ENCODE peak calls at places on chromosomes 3 and 15, in four cellular contexts. One of them, this sample, is unnamed.

GRCh38 chr3:27715454-27715806 is 6.7 kb downstream of the EOMES start:
- DNase-seq in cardiac muscle cell: no peak
- DNase-seq in dorsolateral prefrontal cortex: no peak
- DNase-seq in substantia nigra: no peak
- DNase-seq in this sample: no peak

GRCh38 chr3:62874398-62875102 is 666 bp downstream of the CADPS start:
- DNase-seq in cardiac muscle cell: peak
- DNase-seq in dorsolateral prefrontal cortex: no peak
- DNase-seq in substantia nigra: peak
- DNase-seq in this sample: no peak

GRCh38 chr3:148500791-148501360 is 196.8 kb upstream of the AGTR1 start:
- DNase-seq in cardiac muscle cell: no peak
- DNase-seq in dorsolateral prefrontal cortex: no peak
- DNase-seq in substantia nigra: no peak
- DNase-seq in this sample: no peak

GRCh38 chr3:152405915-152406802 is 137.4 kb downstream of the MBNL1 start:
- DNase-seq in cardiac muscle cell: no peak
- DNase-seq in dorsolateral prefrontal cortex: no peak
- DNase-seq in substantia nigra: no peak
- DNase-seq in this sample: no peak

GRCh38 chr3:64878372-64878771 is 190.6 kb upstream of the ADAMTS9 start:
- DNase-seq in cardiac muscle cell: no peak
- DNase-seq in dorsolateral prefrontal cortex: no peak
- DNase-seq in substantia nigra: no peak
- DNase-seq in this sample: no peak

GRCh38 chr3:182331356-182331755 is 461.9 kb upstream of the ATP11B start:
- DNase-seq in cardiac muscle cell: no peak
- DNase-seq in dorsolateral prefrontal cortex: no peak
- DNase-seq in substantia nigra: no peak
- DNase-seq in this sample: peak

GRCh38 chr15:82081904-82082810 is 36.3 kb upstream of the MEX3B start:
- DNase-seq in cardiac muscle cell: no peak
- DNase-seq in dorsolateral prefrontal cortex: no peak
- DNase-seq in substantia nigra: no peak
- DNase-seq in this sample: no peak

GRCh38 chr15:35624881-35625280 is 78.9 kb upstream of the DPH6 start:
- DNase-seq in cardiac muscle cell: no peak
- DNase-seq in dorsolateral prefrontal cortex: no peak
- DNase-seq in substantia nigra: no peak
- DNase-seq in this sample: peak

GRCh38 chr3:44468572-44469520 is 8.6 kb downstream of the ZNF445 start:
- DNase-seq in cardiac muscle cell: no peak
- DNase-seq in dorsolateral prefrontal cortex: no peak
- DNase-seq in substantia nigra: no peak
- DNase-seq in this sample: no peak

GRCh38 chr3:111143-112069 is 85.2 kb upstream of the CHL1 start:
- DNase-seq in cardiac muscle cell: no peak
- DNase-seq in dorsolateral prefrontal cortex: no peak
- DNase-seq in substantia nigra: no peak
- DNase-seq in this sample: no peak

GRCh38 chr3:48069339-48069738 is 53.1 kb upstream of the MAP4 start:
- DNase-seq in cardiac muscle cell: no peak
- DNase-seq in dorsolateral prefrontal cortex: no peak
- DNase-seq in substantia nigra: no peak
- DNase-seq in this sample: no peak

GRCh38 chr3:127751782-127752181 is 70.5 kb downstream of the MGLL start:
- DNase-seq in cardiac muscle cell: no peak
- DNase-seq in dorsolateral prefrontal cortex: no peak
- DNase-seq in substantia nigra: no peak
- DNase-seq in this sample: no peak

GRCh38 chr15:62426387-62426956 is 261.4 kb upstream of the C2CD4B start:
- DNase-seq in cardiac muscle cell: no peak
- DNase-seq in dorsolateral prefrontal cortex: no peak
- DNase-seq in substantia nigra: no peak
- DNase-seq in this sample: no peak
- H3K27ac ChIP-seq in cardiac muscle cell: no peak
- H3K27ac ChIP-seq in dorsolateral prefrontal cortex: no peak
- H3K27ac ChIP-seq in substantia nigra: no peak
- H3K27ac ChIP-seq in this sample: no peak

GRCh38 chr15:68599560-68600071 is 20.8 kb downstream of the CORO2B start:
- DNase-seq in cardiac muscle cell: peak
- DNase-seq in dorsolateral prefrontal cortex: no peak
- DNase-seq in substantia nigra: peak
- DNase-seq in this sample: no peak

GRCh38 chr15:68603951-68604350 is 25.2 kb downstream of the CORO2B start:
- DNase-seq in cardiac muscle cell: peak
- DNase-seq in dorsolateral prefrontal cortex: no peak
- DNase-seq in substantia nigra: no peak
- DNase-seq in this sample: no peak

GRCh38 chr15:68602484-68603240 is 23.9 kb downstream of the CORO2B start:
- DNase-seq in cardiac muscle cell: no peak
- DNase-seq in dorsolateral prefrontal cortex: no peak
- DNase-seq in substantia nigra: no peak
- DNase-seq in this sample: no peak

GRCh38 chr15:68599153-68599545 is 20.4 kb downstream of the CORO2B start:
- DNase-seq in cardiac muscle cell: no peak
- DNase-seq in dorsolateral prefrontal cortex: no peak
- DNase-seq in substantia nigra: no peak
- DNase-seq in this sample: no peak

DNA sequence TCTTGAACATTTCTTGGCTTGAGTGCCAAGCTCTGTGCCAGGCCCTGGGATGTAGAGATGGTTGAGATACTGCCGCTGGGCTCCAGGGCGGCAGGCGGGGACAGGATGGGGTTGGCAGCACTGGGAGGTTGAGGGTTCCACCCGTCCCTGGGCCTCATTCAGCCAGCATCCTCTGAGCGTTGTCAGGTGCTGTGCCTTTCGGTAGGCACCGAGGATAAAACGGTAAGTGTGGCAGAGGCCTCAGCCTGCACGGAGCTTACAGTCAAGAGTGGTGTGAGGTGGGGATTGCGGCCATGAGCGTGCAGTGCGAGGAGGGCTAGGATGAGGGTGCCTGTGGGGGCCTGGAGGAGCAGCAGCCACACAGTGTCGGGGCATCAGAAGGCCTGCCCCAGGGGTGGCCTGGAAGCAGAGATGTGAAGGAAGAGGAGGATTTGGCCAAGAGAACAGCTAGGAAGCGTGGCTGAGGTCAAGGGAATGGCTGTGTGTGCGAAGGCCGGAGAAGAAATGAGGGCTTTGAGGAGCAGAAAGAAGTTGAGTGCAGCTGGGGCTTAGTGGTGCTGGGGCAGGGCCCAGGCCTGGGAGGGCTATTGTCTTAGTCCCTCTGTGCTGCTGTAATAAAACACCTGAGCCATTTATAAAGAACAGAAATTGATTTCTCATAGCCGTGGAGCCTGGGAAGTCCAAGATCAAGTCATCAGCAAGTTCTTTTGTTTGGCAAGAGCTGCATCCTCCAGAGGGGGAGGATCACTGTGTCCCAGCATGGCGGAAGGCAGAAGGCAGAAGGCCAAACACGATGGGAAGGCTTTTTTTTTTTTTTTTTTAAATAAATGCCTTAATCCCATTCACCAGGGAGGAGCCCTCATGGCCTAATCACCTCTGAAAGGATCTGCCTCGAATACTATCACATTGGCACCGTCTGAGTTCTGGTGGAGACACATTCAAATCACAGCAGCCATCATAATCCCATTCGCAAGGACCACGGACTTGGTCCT is 22.7 kb downstream of the CORO2B start:
- DNase-seq in cardiac muscle cell: no peak
- DNase-seq in dorsolateral prefrontal cortex: no peak
- DNase-seq in substantia nigra: no peak
- DNase-seq in this sample: no peak
- H3K27ac ChIP-seq in cardiac muscle cell: no peak
- H3K27ac ChIP-seq in dorsolateral prefrontal cortex: peak
- H3K27ac ChIP-seq in substantia nigra: peak
- H3K27ac ChIP-seq in this sample: no peak

DNA sequence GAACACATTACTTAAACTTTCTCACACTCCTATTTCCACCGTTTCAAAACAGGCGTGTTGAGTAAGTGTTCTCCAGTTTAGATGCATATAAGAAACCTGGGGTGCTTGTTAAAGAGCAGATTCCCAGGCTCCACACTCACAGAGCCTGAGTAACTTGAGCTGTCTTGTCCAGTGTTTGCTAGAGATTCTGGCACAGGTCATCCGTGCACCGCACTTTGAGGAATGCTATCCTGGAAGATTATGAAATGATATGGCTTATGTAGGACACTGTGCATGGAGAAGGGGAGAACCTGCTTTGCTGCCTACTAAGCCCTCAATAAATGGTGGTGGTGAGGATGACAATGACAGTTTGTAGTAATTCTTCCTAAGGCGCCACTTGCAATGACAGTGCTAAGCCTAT is 273.8 kb downstream of the PDZRN3 start:
- DNase-seq in cardiac muscle cell: no peak
- DNase-seq in dorsolateral prefrontal cortex: no peak
- DNase-seq in substantia nigra: no peak
- DNase-seq in this sample: no peak
- H3K27ac ChIP-seq in cardiac muscle cell: no peak
- H3K27ac ChIP-seq in dorsolateral prefrontal cortex: no peak
- H3K27ac ChIP-seq in substantia nigra: no peak
- H3K27ac ChIP-seq in this sample: no peak

DNA sequence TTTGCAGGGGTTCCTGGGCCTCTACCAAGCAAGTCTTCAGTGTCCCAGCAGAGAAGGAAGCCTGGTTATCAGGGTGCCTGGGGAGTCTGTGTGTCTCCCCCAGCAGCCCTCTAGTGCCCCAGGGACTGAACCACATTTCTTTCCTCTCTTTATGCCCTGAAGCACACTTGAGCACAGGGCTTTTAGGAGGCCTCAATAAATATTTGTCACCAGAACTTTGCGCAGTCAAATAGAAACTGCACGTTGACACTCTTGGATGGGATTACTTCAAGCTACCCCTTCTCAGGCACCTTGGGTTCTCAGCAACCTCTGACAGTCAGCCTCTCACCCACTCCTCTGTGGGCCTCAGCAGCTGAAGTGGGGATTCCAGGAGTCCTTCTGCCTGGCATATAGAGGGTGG is 226.6 kb upstream of the HES1 start:
- DNase-seq in cardiac muscle cell: no peak
- DNase-seq in dorsolateral prefrontal cortex: no peak
- DNase-seq in substantia nigra: no peak
- DNase-seq in this sample: no peak
- H3K27ac ChIP-seq in cardiac muscle cell: no peak
- H3K27ac ChIP-seq in dorsolateral prefrontal cortex: no peak
- H3K27ac ChIP-seq in substantia nigra: no peak
- H3K27ac ChIP-seq in this sample: no peak

This sample was measured in tibial nerve.